ENCODE peak calls at places on chromosomes 6 and 20, in four cellular contexts. One of them, this sample, is unnamed.

GRCh38 chr6:32664827-32665362 is 1.6 kb downstream of the HLA-DQB1 start:
- DNase-seq in ovary: peak
- DNase-seq in pancreas: no peak
- DNase-seq in tibial artery: no peak
- DNase-seq in this sample: peak

GRCh38 chr6:148892247-148892646 is 145.4 kb downstream of the UST start:
- DNase-seq in ovary: no peak
- DNase-seq in pancreas: no peak
- DNase-seq in tibial artery: no peak
- DNase-seq in this sample: no peak

GRCh38 chr6:44002071-44002590 is 125.1 kb downstream of the MRPL14 start:
- DNase-seq in ovary: no peak
- DNase-seq in pancreas: peak
- DNase-seq in tibial artery: no peak
- DNase-seq in this sample: no peak

GRCh38 chr20:4683261-4683660 is 38.4 kb upstream of the PRND start:
- DNase-seq in ovary: no peak
- DNase-seq in pancreas: no peak
- DNase-seq in tibial artery: no peak
- DNase-seq in this sample: no peak

GRCh38 chr6:7129784-7130569 is 22.2 kb downstream of the RREB1 start:
- DNase-seq in ovary: no peak
- DNase-seq in pancreas: peak
- DNase-seq in tibial artery: peak
- DNase-seq in this sample: no peak

GRCh38 chr20:24572862-24573261 is 103.4 kb downstream of the SYNDIG1 start:
- DNase-seq in ovary: no peak
- DNase-seq in pancreas: no peak
- DNase-seq in tibial artery: no peak
- DNase-seq in this sample: no peak

GRCh38 chr6:52663120-52663934 is 7.6 kb upstream of the TMEM14A start:
- DNase-seq in ovary: peak
- DNase-seq in pancreas: no peak
- DNase-seq in tibial artery: peak
- DNase-seq in this sample: no peak

GRCh38 chr6:141580988-141581387 is 551.7 kb upstream of the GJE1 start:
- DNase-seq in ovary: no peak
- DNase-seq in pancreas: no peak
- DNase-seq in tibial artery: no peak
- DNase-seq in this sample: no peak

GRCh38 chr6:12129523-12129922 is 117.4 kb downstream of the HIVEP1 start:
- DNase-seq in ovary: no peak
- DNase-seq in pancreas: no peak
- DNase-seq in tibial artery: no peak
- DNase-seq in this sample: no peak

GRCh38 chr6:37480118-37480736 is 19.5 kb downstream of the CCDC167 start:
- DNase-seq in ovary: no peak
- DNase-seq in pancreas: no peak
- DNase-seq in tibial artery: no peak
- DNase-seq in this sample: no peak

DNA sequence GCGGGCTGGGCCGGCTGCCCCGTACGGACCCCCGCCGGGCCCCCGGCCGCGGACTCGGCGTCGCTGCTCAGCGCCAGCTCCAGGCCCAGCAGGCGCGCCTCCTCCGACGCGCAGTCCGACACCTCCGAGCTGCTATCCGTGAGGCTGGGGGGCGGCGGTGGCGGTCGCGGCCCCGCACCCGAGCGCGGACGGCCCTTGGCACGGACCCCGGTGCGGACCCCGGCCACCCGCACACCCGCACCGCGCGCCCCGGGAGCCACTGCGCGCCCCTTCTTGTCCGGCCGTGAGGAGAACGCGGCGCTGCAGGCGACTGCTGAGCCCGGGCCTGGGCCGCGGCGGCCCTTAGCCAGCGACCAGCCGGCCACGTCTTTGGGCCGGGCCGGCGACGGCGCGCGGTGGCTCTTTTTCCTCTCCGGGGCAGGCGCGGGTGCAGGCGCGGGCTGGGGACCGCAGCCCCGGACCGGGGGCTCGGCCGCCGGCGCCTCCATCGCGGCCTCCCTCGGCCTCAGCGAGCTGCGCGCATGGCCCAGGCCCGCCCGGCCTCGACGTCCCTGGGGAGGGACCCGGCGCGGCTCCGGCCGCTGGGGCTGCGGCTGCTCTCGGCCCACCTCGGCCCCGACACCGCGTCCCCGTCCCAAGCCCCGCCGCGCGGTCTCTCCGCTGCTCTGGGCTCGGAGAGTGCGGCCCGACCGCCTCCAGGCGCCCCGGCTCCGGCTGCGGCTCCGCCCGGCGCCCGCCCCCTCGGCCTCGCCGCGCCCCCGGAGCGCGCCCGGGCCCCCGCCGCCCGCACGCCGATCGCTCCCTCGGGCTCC is 12.9 kb upstream of the TLDC2 start:
- DNase-seq in ovary: no peak
- DNase-seq in pancreas: peak
- DNase-seq in tibial artery: no peak
- DNase-seq in this sample: no peak
- H3K4me3 ChIP-seq in ovary: peak
- H3K4me3 ChIP-seq in pancreas: peak
- H3K4me3 ChIP-seq in tibial artery: peak
- H3K4me3 ChIP-seq in this sample: peak

GRCh38 chr20:61919675-61920365 is 145.9 kb downstream of the TAF4 start:
- DNase-seq in ovary: no peak
- DNase-seq in pancreas: no peak
- DNase-seq in tibial artery: no peak
- DNase-seq in this sample: peak
- H3K4me3 ChIP-seq in ovary: no peak
- H3K4me3 ChIP-seq in pancreas: no peak
- H3K4me3 ChIP-seq in tibial artery: no peak
- H3K4me3 ChIP-seq in this sample: no peak

GRCh38 chr6:27592107-27592480 is 119.2 kb upstream of the ZNF184 start:
- DNase-seq in ovary: no peak
- DNase-seq in pancreas: no peak
- DNase-seq in tibial artery: no peak
- DNase-seq in this sample: no peak
- H3K4me3 ChIP-seq in ovary: no peak
- H3K4me3 ChIP-seq in pancreas: no peak
- H3K4me3 ChIP-seq in tibial artery: no peak
- H3K4me3 ChIP-seq in this sample: no peak

DNA sequence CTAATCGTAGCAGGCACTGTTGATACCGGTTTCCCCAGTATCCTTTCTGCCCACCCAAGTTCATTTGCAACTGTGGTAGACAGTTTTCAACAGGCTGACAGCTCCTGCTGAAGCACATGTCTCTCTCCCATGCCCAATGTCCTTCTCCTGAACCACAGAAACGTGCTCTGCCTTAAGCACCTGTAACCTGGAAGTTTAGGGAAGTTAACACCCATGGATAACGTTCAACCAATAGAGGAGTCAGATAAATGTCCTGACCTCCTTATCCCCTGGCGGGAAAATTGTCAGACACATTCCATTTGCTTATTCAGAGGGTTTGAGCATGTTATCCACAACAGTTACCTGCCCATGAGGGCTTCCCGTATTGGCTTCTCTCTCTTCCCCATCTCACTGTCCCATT is 29.8 kb upstream of the MOCS1 start:
- DNase-seq in ovary: no peak
- DNase-seq in pancreas: no peak
- DNase-seq in tibial artery: no peak
- DNase-seq in this sample: no peak
- H3K4me3 ChIP-seq in ovary: no peak
- H3K4me3 ChIP-seq in pancreas: no peak
- H3K4me3 ChIP-seq in tibial artery: no peak
- H3K4me3 ChIP-seq in this sample: no peak

GRCh38 chr6:167679137-167679736 is 147.5 kb upstream of the AFDN start:
- DNase-seq in ovary: no peak
- DNase-seq in pancreas: no peak
- DNase-seq in tibial artery: peak
- DNase-seq in this sample: no peak
- H3K4me3 ChIP-seq in ovary: no peak
- H3K4me3 ChIP-seq in pancreas: no peak
- H3K4me3 ChIP-seq in tibial artery: no peak
- H3K4me3 ChIP-seq in this sample: no peak

GRCh38 chr20:50279988-50280850 is 89.6 kb downstream of the CEBPB start:
- DNase-seq in ovary: no peak
- DNase-seq in pancreas: no peak
- DNase-seq in tibial artery: no peak
- DNase-seq in this sample: peak

GRCh38 chr20:50277064-50277415 is 86.4 kb downstream of the CEBPB start:
- DNase-seq in ovary: no peak
- DNase-seq in pancreas: no peak
- DNase-seq in tibial artery: peak
- DNase-seq in this sample: no peak

GRCh38 chr20:50277460-50278376 is 87.1 kb downstream of the CEBPB start:
- DNase-seq in ovary: no peak
- DNase-seq in pancreas: no peak
- DNase-seq in tibial artery: peak
- DNase-seq in this sample: no peak

GRCh38 chr20:50278377-50278683 is 87.7 kb downstream of the CEBPB start:
- DNase-seq in ovary: no peak
- DNase-seq in pancreas: no peak
- DNase-seq in tibial artery: peak
- DNase-seq in this sample: no peak

DNA sequence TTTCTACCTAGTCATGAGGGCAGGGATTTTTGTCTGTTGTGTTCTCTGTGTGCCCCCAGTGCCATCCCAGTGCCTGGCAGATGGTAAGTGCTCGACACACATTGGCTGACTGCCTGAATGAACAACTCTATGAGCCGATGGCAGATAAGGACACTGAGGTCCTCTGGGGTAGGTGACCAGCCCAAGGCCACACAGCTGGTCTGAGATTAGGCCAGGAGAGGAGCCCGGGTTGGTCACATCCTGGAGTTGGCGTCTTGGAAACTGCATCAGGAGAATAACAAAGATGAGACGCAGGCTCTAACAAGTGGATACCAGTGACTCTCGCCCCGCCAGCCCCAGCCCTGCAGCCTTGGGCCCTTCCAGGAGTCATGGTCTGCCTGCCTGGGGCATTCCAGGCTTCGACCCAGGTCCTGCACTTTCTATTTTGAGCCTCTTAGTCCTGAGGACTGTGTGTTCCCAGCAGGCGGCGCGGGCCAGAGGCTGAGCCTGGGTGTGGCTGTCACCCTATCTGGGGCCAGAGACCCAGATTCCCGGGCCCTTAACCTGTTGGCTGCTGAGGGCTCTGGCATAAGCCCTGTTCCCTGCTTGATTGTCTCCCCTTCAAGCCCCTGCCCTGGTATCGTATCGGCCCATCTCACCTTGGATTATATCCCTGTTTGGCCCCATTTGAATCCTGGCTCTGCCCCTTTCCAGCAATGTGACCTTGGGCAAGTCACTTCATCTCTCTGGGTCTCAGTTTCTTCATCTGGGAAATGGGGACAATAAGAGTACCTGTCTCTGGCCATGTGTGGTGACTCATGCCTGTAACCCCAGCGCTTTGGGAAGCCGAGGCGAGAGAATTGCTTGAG is 88.3 kb downstream of the CEBPB start:
- DNase-seq in ovary: no peak
- DNase-seq in pancreas: peak
- DNase-seq in tibial artery: peak
- DNase-seq in this sample: peak
- H3K4me3 ChIP-seq in ovary: no peak
- H3K4me3 ChIP-seq in pancreas: no peak
- H3K4me3 ChIP-seq in tibial artery: no peak
- H3K4me3 ChIP-seq in this sample: no peak

GRCh38 chr6:110877569-110877968 is 3.0 kb downstream of the AMD1 start:
- DNase-seq in ovary: no peak
- DNase-seq in pancreas: no peak
- DNase-seq in tibial artery: no peak
- DNase-seq in this sample: no peak
- H3K4me3 ChIP-seq in ovary: no peak
- H3K4me3 ChIP-seq in pancreas: no peak
- H3K4me3 ChIP-seq in tibial artery: no peak
- H3K4me3 ChIP-seq in this sample: peak